ENCODE peak calls at places on chromosomes 12 and 14, in five cellular contexts. T, J, E, K and P are unnamed samples.

GRCh38 chr12:93679308-93679933 is 2.2 kb downstream of the CRADD start:
- DNase-seq in T (no peak), J (no peak), E (no peak), K (no peak), P (no peak)

GRCh38 chr12:25472453-25472852 is 80.6 kb downstream of the LMNTD1 start:
- DNase-seq in T (no peak), J (no peak), E (no peak), K (no peak), P (no peak)

GRCh38 chr12:131990066-131990979 is 40.6 kb downstream of the EP400 start:
- DNase-seq in T (no peak), J (no peak), E (peak; percentile 45), K (no peak), P (no peak)

GRCh38 chr14:50600849-50601248 is 40.9 kb downstream of the ATL1 start:
- DNase-seq in T (peak; percentile 10), J (peak; percentile 10), E (no peak), K (no peak), P (no peak)

GRCh38 chr12:127729381-127729780 is 537.6 kb upstream of the TMEM132C start:
- DNase-seq in T (peak; percentile 3), J (no peak), E (peak; percentile 31), K (no peak), P (no peak)

GRCh38 chr14:97634786-97635185 is 837.6 kb downstream of the VRK1 start:
- DNase-seq in T (no peak), J (no peak), E (no peak), K (no peak), P (no peak)

GRCh38 chr14:63713765-63714164 is 14.1 kb downstream of the SGPP1 start:
- DNase-seq in T (no peak), J (no peak), E (peak; percentile 28), K (no peak), P (peak; percentile 32)

GRCh38 chr12:106861984-106862894 is 87.8 kb downstream of the RIC8B start:
- DNase-seq in T (no peak), J (no peak), E (no peak), K (no peak), P (no peak)

GRCh38 chr12:9943244-9943643 is 11.1 kb upstream of the CLEC2A start:
- DNase-seq in T (no peak), J (peak; percentile 5), E (no peak), K (no peak), P (no peak)

GRCh38 chr14:24436355-24437019 is 6.1 kb downstream of the SDR39U1 start:
- DNase-seq in T (peak; percentile 72), J (peak; percentile 39), E (peak; percentile 43), K (peak; percentile 65), P (peak; percentile 50)

GRCh38 chr14:101064718-101065117 is 161.2 kb upstream of the RTL1 start:
- DNase-seq in T (no peak), J (no peak), E (no peak), K (no peak), P (no peak)

GRCh38 chr12:15629108-15629507 is 160.1 kb downstream of the EPS8 start:
- DNase-seq in T (peak; percentile 7), J (no peak), E (peak; percentile 98), K (no peak), P (peak; percentile 94)

GRCh38 chr12:3747543-3747942 is 5.4 kb downstream of the CRACR2A start:
- DNase-seq in T (no peak), J (no peak), E (no peak), K (no peak), P (no peak)

GRCh38 chr12:46224401-46224800 is 44.4 kb downstream of the SLC38A1 start:
- DNase-seq in T (no peak), J (no peak), E (no peak), K (no peak), P (no peak)

GRCh38 chr14:71731096-71731495 is 201.1 kb upstream of the RGS6 start:
- DNase-seq in T (no peak), J (no peak), E (no peak), K (no peak), P (no peak)